ENCODE peak calls at places on chromosomes 4 and X, in seven cellular contexts. One of them, this sample, is unnamed. For H3K4me1, the result is how much of the 10 kb centered on the place peaks cover.

GRCh38 chrX:145735036-145735435 is 82.6 kb upstream of the SLITRK2 start:
- DNase-seq in right lobe of liver: no peak
- DNase-seq in breast epithelium: no peak
- DNase-seq in HCT116: no peak
- DNase-seq in left ventricle myocardium inferior: no peak
- DNase-seq in endothelial cell of umbilical vein: no peak
- DNase-seq in H9: no peak
- DNase-seq in this sample: no peak

GRCh38 chrX:41293269-41293668 is 40.7 kb upstream of the DDX3X start:
- DNase-seq in HCT116: peak
- DNase-seq in left ventricle myocardium inferior: no peak
- DNase-seq in H9: peak
- DNase-seq in endothelial cell of umbilical vein: no peak
- DNase-seq in right lobe of liver: no peak
- DNase-seq in breast epithelium: no peak
- DNase-seq in this sample: no peak

GRCh38 chr4:109072595-109072994 is 229.9 kb downstream of the COL25A1 start:
- DNase-seq in endothelial cell of umbilical vein: no peak
- DNase-seq in H9: no peak
- DNase-seq in HCT116: no peak
- DNase-seq in left ventricle myocardium inferior: no peak
- DNase-seq in right lobe of liver: no peak
- DNase-seq in breast epithelium: no peak
- DNase-seq in this sample: no peak

GRCh38 chrX:65536291-65536690 is 1.7 kb upstream of the LAS1L start:
- DNase-seq in HCT116: no peak
- DNase-seq in breast epithelium: no peak
- DNase-seq in right lobe of liver: no peak
- DNase-seq in endothelial cell of umbilical vein: no peak
- DNase-seq in H9: no peak
- DNase-seq in left ventricle myocardium inferior: no peak
- DNase-seq in this sample: no peak

GRCh38 chrX:108036298-108036973 is 8.4 kb upstream of the VSIG1 start:
- DNase-seq in left ventricle myocardium inferior: no peak
- DNase-seq in breast epithelium: no peak
- DNase-seq in H9: no peak
- DNase-seq in right lobe of liver: no peak
- DNase-seq in endothelial cell of umbilical vein: peak
- DNase-seq in HCT116: no peak
- DNase-seq in this sample: no peak

GRCh38 chr4:183721207-183722081 is 62.4 kb downstream of the TRAPPC11 start:
- DNase-seq in right lobe of liver: peak
- DNase-seq in left ventricle myocardium inferior: peak
- DNase-seq in HCT116: no peak
- DNase-seq in H9: peak
- DNase-seq in breast epithelium: no peak
- DNase-seq in endothelial cell of umbilical vein: peak
- DNase-seq in this sample: no peak

GRCh38 chr4:116024954-116025708 is 911.7 kb upstream of the NDST4 start:
- DNase-seq in H9: no peak
- DNase-seq in right lobe of liver: no peak
- DNase-seq in HCT116: no peak
- DNase-seq in breast epithelium: no peak
- DNase-seq in endothelial cell of umbilical vein: no peak
- DNase-seq in left ventricle myocardium inferior: no peak
- DNase-seq in this sample: no peak

GRCh38 chrX:19805054-19805690 is 82.2 kb downstream of the SH3KBP1 start:
- DNase-seq in left ventricle myocardium inferior: no peak
- DNase-seq in breast epithelium: no peak
- DNase-seq in right lobe of liver: no peak
- DNase-seq in HCT116: no peak
- DNase-seq in H9: no peak
- DNase-seq in endothelial cell of umbilical vein: no peak
- DNase-seq in this sample: peak

GRCh38 chrX:30654989-30655607 is 1.9 kb downstream of the GK start:
- DNase-seq in HCT116: no peak
- DNase-seq in endothelial cell of umbilical vein: no peak
- DNase-seq in right lobe of liver: no peak
- DNase-seq in left ventricle myocardium inferior: no peak
- DNase-seq in H9: no peak
- DNase-seq in breast epithelium: no peak
- DNase-seq in this sample: no peak

GRCh38 chrX:129561453-129561852 is 21.4 kb downstream of the OCRL start:
- DNase-seq in H9: no peak
- DNase-seq in right lobe of liver: no peak
- DNase-seq in HCT116: no peak
- DNase-seq in endothelial cell of umbilical vein: no peak
- DNase-seq in left ventricle myocardium inferior: no peak
- DNase-seq in breast epithelium: no peak
- DNase-seq in this sample: no peak

GRCh38 chr4:52248836-52249235 is 197.7 kb downstream of the SPATA18 start:
- DNase-seq in H9: no peak
- DNase-seq in breast epithelium: no peak
- DNase-seq in endothelial cell of umbilical vein: no peak
- DNase-seq in right lobe of liver: no peak
- DNase-seq in left ventricle myocardium inferior: no peak
- DNase-seq in HCT116: no peak
- DNase-seq in this sample: no peak

GRCh38 chr4:23881674-23882337 is 8.0 kb downstream of the PPARGC1A start:
- DNase-seq in HCT116: no peak
- DNase-seq in endothelial cell of umbilical vein: no peak
- DNase-seq in right lobe of liver: no peak
- DNase-seq in breast epithelium: no peak
- DNase-seq in left ventricle myocardium inferior: no peak
- DNase-seq in H9: no peak
- DNase-seq in this sample: no peak

GRCh38 chr4:23878235-23878861 is 11.5 kb downstream of the PPARGC1A start:
- DNase-seq in right lobe of liver: no peak
- DNase-seq in left ventricle myocardium inferior: no peak
- DNase-seq in breast epithelium: no peak
- DNase-seq in H9: no peak
- DNase-seq in HCT116: no peak
- DNase-seq in endothelial cell of umbilical vein: no peak
- DNase-seq in this sample: no peak

GRCh38 chr4:23882976-23883531 is 6.8 kb downstream of the PPARGC1A start:
- DNase-seq in endothelial cell of umbilical vein: no peak
- DNase-seq in HCT116: no peak
- DNase-seq in right lobe of liver: no peak
- DNase-seq in left ventricle myocardium inferior: no peak
- DNase-seq in H9: no peak
- DNase-seq in breast epithelium: no peak
- DNase-seq in this sample: no peak

GRCh38 chr4:23878912-23879732 is 10.7 kb downstream of the PPARGC1A start:
- DNase-seq in left ventricle myocardium inferior: no peak
- DNase-seq in breast epithelium: no peak
- DNase-seq in H9: no peak
- DNase-seq in HCT116: no peak
- DNase-seq in endothelial cell of umbilical vein: no peak
- DNase-seq in right lobe of liver: no peak
- DNase-seq in this sample: no peak

DNA sequence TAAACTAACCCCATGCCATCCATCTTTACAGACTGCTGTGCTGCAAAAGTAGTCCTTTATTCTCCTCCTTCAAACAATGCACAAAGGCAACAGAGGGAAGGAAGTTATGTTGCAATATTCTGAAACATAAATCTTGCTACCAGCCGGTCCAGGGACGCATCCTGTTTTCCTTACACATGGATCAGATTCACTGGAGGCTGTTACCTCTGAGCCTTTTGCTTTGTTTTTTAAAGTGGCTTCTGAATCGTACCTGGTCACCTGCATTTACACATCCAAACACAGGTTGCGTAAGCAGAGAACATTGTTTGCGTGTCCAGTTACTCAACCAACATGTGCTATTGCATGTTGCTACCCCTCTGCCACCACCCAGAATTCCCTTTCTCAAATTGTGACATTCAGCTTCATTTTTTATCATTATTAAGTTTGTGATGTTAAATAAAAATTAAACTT is 8.8 kb downstream of the PPARGC1A start:
- DNase-seq in right lobe of liver: no peak
- DNase-seq in H9: no peak
- DNase-seq in endothelial cell of umbilical vein: no peak
- DNase-seq in HCT116: no peak
- DNase-seq in breast epithelium: no peak
- DNase-seq in left ventricle myocardium inferior: no peak
- DNase-seq in this sample: no peak
- H3K4me1 ChIP-seq in right lobe of liver: under half
- H3K4me1 ChIP-seq in H9: under half
- H3K4me1 ChIP-seq in endothelial cell of umbilical vein: under half
- H3K4me1 ChIP-seq in HCT116: under half
- H3K4me1 ChIP-seq in breast epithelium: under half
- H3K4me1 ChIP-seq in left ventricle myocardium inferior: half or more
- H3K4me1 ChIP-seq in this sample: under half

GRCh38 chr4:63226236-63226635 is 1183.0 kb downstream of the TECRL start:
- DNase-seq in H9: no peak
- DNase-seq in HCT116: no peak
- DNase-seq in left ventricle myocardium inferior: no peak
- DNase-seq in breast epithelium: no peak
- DNase-seq in right lobe of liver: no peak
- DNase-seq in endothelial cell of umbilical vein: no peak
- DNase-seq in this sample: no peak
- H3K4me1 ChIP-seq in H9: under half
- H3K4me1 ChIP-seq in HCT116: under half
- H3K4me1 ChIP-seq in left ventricle myocardium inferior: under half
- H3K4me1 ChIP-seq in breast epithelium: under half
- H3K4me1 ChIP-seq in right lobe of liver: under half
- H3K4me1 ChIP-seq in endothelial cell of umbilical vein: under half
- H3K4me1 ChIP-seq in this sample: under half

GRCh38 chrX:45710081-45710801 is 509.6 kb upstream of the DIPK2B start:
- DNase-seq in endothelial cell of umbilical vein: peak
- DNase-seq in breast epithelium: no peak
- DNase-seq in HCT116: peak
- DNase-seq in left ventricle myocardium inferior: no peak
- DNase-seq in right lobe of liver: no peak
- DNase-seq in H9: no peak
- DNase-seq in this sample: no peak
- H3K4me1 ChIP-seq in endothelial cell of umbilical vein: half or more
- H3K4me1 ChIP-seq in breast epithelium: under half
- H3K4me1 ChIP-seq in HCT116: under half
- H3K4me1 ChIP-seq in left ventricle myocardium inferior: under half
- H3K4me1 ChIP-seq in right lobe of liver: under half
- H3K4me1 ChIP-seq in H9: under half
- H3K4me1 ChIP-seq in this sample: under half

DNA sequence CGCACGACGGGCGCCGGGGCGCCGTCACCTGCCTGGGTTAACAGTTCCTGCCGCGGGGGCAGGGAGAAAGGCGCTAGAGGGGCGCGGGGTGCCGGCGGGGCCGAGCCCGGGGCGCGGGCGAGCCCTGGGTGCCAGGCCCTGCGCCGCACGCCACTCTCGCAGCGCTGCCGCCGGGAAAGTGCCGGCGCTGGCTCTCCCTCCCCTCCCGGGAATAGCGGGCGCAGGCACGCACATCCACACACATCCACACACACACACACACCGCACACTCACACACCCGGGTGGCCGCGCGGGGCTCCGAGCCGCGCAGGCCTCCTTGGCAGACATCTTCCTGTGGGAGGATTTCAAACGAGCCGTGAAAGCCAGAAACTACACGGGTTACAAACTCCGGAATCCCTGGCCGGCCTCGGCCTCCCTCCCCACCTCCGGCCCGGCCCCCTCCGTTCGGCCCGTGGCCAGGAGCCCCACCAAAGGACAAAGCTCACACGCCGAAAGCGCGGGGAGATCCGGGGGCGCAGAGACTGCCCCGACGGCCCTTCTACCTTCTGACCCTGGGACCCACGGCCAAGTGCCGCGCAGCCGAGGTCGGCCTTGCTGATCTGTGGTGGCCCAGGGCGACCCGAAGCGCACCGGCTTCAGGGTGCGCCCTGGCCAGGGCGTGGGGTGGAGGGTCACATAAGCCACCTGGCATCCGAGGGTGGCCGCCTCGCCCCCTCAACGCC is 92.3 kb downstream of the BCOR start:
- DNase-seq in endothelial cell of umbilical vein: no peak
- DNase-seq in HCT116: no peak
- DNase-seq in breast epithelium: no peak
- DNase-seq in left ventricle myocardium inferior: peak
- DNase-seq in H9: peak
- DNase-seq in right lobe of liver: peak
- DNase-seq in this sample: no peak
- H3K4me1 ChIP-seq in endothelial cell of umbilical vein: under half
- H3K4me1 ChIP-seq in HCT116: under half
- H3K4me1 ChIP-seq in breast epithelium: under half
- H3K4me1 ChIP-seq in left ventricle myocardium inferior: under half
- H3K4me1 ChIP-seq in H9: under half
- H3K4me1 ChIP-seq in right lobe of liver: under half
- H3K4me1 ChIP-seq in this sample: under half

GRCh38 chr4:177313263-177313662 is 3.6 kb downstream of the NEIL3 start:
- DNase-seq in right lobe of liver: no peak
- DNase-seq in HCT116: no peak
- DNase-seq in breast epithelium: no peak
- DNase-seq in H9: no peak
- DNase-seq in left ventricle myocardium inferior: no peak
- DNase-seq in endothelial cell of umbilical vein: no peak
- DNase-seq in this sample: no peak

GRCh38 chr4:177321647-177322046 is 12.0 kb downstream of the NEIL3 start:
- DNase-seq in left ventricle myocardium inferior: no peak
- DNase-seq in endothelial cell of umbilical vein: no peak
- DNase-seq in right lobe of liver: no peak
- DNase-seq in H9: no peak
- DNase-seq in breast epithelium: no peak
- DNase-seq in HCT116: no peak
- DNase-seq in this sample: no peak

GRCh38 chr4:177320721-177321120 is 11.0 kb downstream of the NEIL3 start:
- DNase-seq in right lobe of liver: no peak
- DNase-seq in left ventricle myocardium inferior: no peak
- DNase-seq in HCT116: no peak
- DNase-seq in breast epithelium: no peak
- DNase-seq in endothelial cell of umbilical vein: no peak
- DNase-seq in H9: no peak
- DNase-seq in this sample: no peak

GRCh38 chr4:177315767-177316490 is 6.3 kb downstream of the NEIL3 start:
- DNase-seq in right lobe of liver: no peak
- DNase-seq in endothelial cell of umbilical vein: no peak
- DNase-seq in HCT116: no peak
- DNase-seq in H9: no peak
- DNase-seq in left ventricle myocardium inferior: no peak
- DNase-seq in breast epithelium: no peak
- DNase-seq in this sample: no peak
- H3K4me1 ChIP-seq in right lobe of liver: under half
- H3K4me1 ChIP-seq in endothelial cell of umbilical vein: under half
- H3K4me1 ChIP-seq in HCT116: under half
- H3K4me1 ChIP-seq in H9: under half
- H3K4me1 ChIP-seq in left ventricle myocardium inferior: under half
- H3K4me1 ChIP-seq in breast epithelium: under half
- H3K4me1 ChIP-seq in this sample: half or more

DNA sequence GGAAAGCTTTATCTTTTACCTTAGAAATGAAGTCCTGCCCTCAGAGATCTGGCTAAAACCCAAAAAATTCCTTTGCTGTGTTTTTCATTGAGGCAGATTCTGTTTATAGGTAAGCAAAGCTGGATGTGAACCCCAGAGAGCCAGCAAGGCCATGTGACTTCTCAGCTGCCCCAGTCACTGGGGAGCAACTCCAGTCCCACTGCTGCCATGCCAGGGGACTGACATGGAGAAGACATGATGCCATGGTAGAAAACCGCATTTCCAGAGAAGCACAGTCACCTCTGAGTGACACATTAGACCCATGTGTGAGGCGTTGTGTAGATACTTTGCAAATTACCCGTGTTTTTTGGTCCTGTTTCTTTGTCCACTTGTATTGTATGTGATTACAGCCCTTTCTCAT is 45.4 kb downstream of the PTTG2 start:
- DNase-seq in left ventricle myocardium inferior: no peak
- DNase-seq in breast epithelium: no peak
- DNase-seq in HCT116: no peak
- DNase-seq in right lobe of liver: no peak
- DNase-seq in H9: no peak
- DNase-seq in endothelial cell of umbilical vein: no peak
- DNase-seq in this sample: no peak
- H3K4me1 ChIP-seq in left ventricle myocardium inferior: half or more
- H3K4me1 ChIP-seq in breast epithelium: under half
- H3K4me1 ChIP-seq in HCT116: under half
- H3K4me1 ChIP-seq in right lobe of liver: under half
- H3K4me1 ChIP-seq in H9: under half
- H3K4me1 ChIP-seq in endothelial cell of umbilical vein: under half
- H3K4me1 ChIP-seq in this sample: under half